ENCODE peak calls at places on chromosomes 11 and 22, in nine cellular contexts. E is foreskin fibroblast, J is uterus, O is iris pigment epithelial cell, X is neural progenitor cell, K is amniotic stem cell, G is ELR, S is MM.1S, H is T-helper 2 cell. T is an unnamed sample.

GRCh38 chr11:130211781-130212401 is 52.3 kb downstream of the ST14 start:
- DNase-seq in S (no peak), H (no peak), G (no peak), J (no peak), K (no peak), O (no peak), E (no peak), X (no peak), T (no peak)

GRCh38 chr11:33262016-33262638 is 4.9 kb downstream of the HIPK3 start:
- DNase-seq in S (no peak), X (no peak), K (no peak), H (no peak), O (peak), J (no peak), E (peak), G (peak), T (no peak)

GRCh38 chr11:6606471-6607189 is 3.1 kb downstream of the ILK start:
- DNase-seq in O (peak), K (peak), J (peak), S (peak), G (peak), X (peak), E (peak), H (no peak), T (no peak)

GRCh38 chr11:20638074-20638473 is 31.3 kb upstream of the NELL1 start:
- DNase-seq in H (no peak), S (no peak), O (no peak), K (no peak), J (no peak), X (no peak), G (no peak), E (no peak), T (no peak)

GRCh38 chr11:95067042-95067827 is 516 bp downstream of the SRSF8 start:
- DNase-seq in J (peak), S (peak), X (peak), O (peak), K (peak), H (peak), G (peak), E (peak), T (peak)

GRCh38 chr11:58811499-58811898 is 33.0 kb downstream of the GLYATL2 start:
- DNase-seq in G (no peak), X (no peak), J (no peak), H (no peak), K (no peak), O (no peak), S (no peak), E (no peak), T (no peak)

GRCh38 chr11:107566569-107566968 is 1.0 kb upstream of the ALKBH8 start:
- DNase-seq in E (no peak), O (no peak), H (no peak), G (no peak), K (no peak), S (no peak), J (no peak), X (no peak), T (no peak)

GRCh38 chr11:75351541-75352416 is at the start of gene ARRB1:
- DNase-seq in E (peak), X (peak), O (peak), H (peak), S (no peak), K (no peak), G (peak), J (peak), T (peak)

GRCh38 chr22:25057013-25057881 is 104.7 kb downstream of the KIAA1671 start:
- DNase-seq in S (peak), O (peak), J (peak), X (peak), H (peak), E (peak), K (no peak), G (peak), T (peak)

GRCh38 chr11:20056109-20057054 is 103.9 kb downstream of the DBX1 start:
- DNase-seq in O (no peak), G (no peak), E (no peak), J (peak), K (no peak), H (no peak), X (no peak), S (no peak), T (no peak)

GRCh38 chr11:70410276-70410675 is 11.9 kb downstream of the CTTN start:
- DNase-seq in K (no peak), J (no peak), S (no peak), O (no peak), E (no peak), H (no peak), G (no peak), X (no peak), T (no peak)

GRCh38 chr11:88538088-88538487 is 200.6 kb upstream of the CTSC start:
- DNase-seq in K (no peak), H (no peak), X (no peak), G (peak), J (no peak), S (no peak), O (peak), E (peak), T (no peak)

T was measured in central memory CD8-positive, alpha-beta T cell.